ENCODE peak calls at places on chromosomes 2 and 18, in eight cellular contexts. S is ovary, A is PC-3, X is fibroblast of mammary gland, J is GM12865, V is endothelial cell, G is fibroblast of the aortic adventitia, H is progenitor cell of endocrine pancreas. Q is an unnamed sample.

GRCh38 chr2:234305846-234306245 is 191.0 kb downstream of the ARL4C start:
- DNase-seq in S (no peak), A (peak), X (no peak), J (no peak), V (no peak), G (peak), H (no peak), Q (peak)

GRCh38 chr2:221568299-221568698 is 3.8 kb downstream of the EPHA4 start:
- DNase-seq in S (no peak), A (no peak), X (no peak), J (no peak), V (no peak), G (no peak), H (no peak), Q (no peak)

GRCh38 chr18:59799383-59800015 is 100.3 kb upstream of the PMAIP1 start:
- DNase-seq in S (no peak), A (no peak), X (peak), J (no peak), V (no peak), G (peak), H (no peak), Q (no peak)

GRCh38 chr2:233402346-233402745 is 48.1 kb downstream of the DGKD start:
- DNase-seq in S (no peak), A (no peak), X (no peak), J (no peak), V (no peak), G (no peak), H (no peak), Q (no peak)

GRCh38 chr2:227031379-227031778 is 132.6 kb downstream of the COL4A4 start:
- DNase-seq in S (no peak), A (no peak), X (no peak), J (no peak), V (no peak), G (no peak), H (no peak), Q (no peak)

GRCh38 chr2:126661702-126662465 is 5.9 kb downstream of the GYPC start:
- DNase-seq in S (no peak), A (no peak), X (no peak), J (peak), V (no peak), G (no peak), H (no peak), Q (no peak)

GRCh38 chr2:175883586-175884194 is 118.4 kb downstream of the LNPK start:
- DNase-seq in S (no peak), A (no peak), X (no peak), J (no peak), V (no peak), G (no peak), H (no peak), Q (no peak)

GRCh38 chr2:36677386-36677785 is 19.1 kb upstream of the VIT start:
- DNase-seq in S (no peak), A (no peak), X (no peak), J (no peak), V (no peak), G (no peak), H (no peak), Q (no peak)

GRCh38 chr2:170713280-170714155 is 1.6 kb upstream of the SP5 start:
- DNase-seq in S (no peak), A (no peak), X (no peak), J (no peak), V (peak), G (no peak), H (no peak), Q (no peak)

GRCh38 chr2:157447031-157447430 is 3.1 kb upstream of the CYTIP start:
- DNase-seq in S (no peak), A (no peak), X (no peak), J (no peak), V (no peak), G (no peak), H (no peak), Q (no peak)

GRCh38 chr2:187594801-187595200 is 40.6 kb upstream of the TFPI start:
- DNase-seq in S (no peak), A (no peak), X (no peak), J (no peak), V (no peak), G (peak), H (no peak), Q (no peak)
- TF ChIP-seq CTCF in S (no peak), A (peak), X (no peak), J (no peak), V (no peak), G (no peak), H (peak), Q (peak)

DNA sequence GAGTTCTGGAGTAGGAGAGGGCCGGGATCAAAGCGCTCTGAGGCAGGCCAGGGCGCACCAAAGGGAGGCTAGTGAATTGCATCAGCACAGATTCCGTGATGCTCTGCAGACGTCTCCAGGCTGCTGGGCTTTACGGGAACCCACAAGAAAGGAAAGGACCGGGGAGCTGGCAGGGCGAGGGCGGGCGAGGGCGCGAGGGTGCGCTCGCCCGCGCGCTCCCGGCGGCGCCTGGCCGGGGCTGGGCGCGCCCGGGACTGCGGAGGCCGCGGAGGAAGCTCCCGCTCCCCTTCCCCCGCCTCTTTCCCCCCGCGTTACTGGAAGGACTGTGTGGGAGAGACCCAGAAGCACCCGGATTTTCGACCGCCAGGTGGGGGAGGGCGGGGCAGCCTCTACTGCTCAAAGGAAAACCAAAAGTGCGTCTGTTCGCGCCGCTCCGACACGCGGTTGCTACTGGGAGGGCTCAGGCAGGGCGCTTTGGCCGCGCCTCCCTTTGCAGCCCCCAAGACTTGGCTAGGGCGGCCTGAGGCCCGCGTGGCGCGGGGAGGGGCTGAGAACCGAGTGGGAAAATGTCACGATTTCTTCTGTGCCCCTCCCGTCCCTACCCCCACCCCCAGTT is 2.3 kb upstream of the FOSL2 start:
- DNase-seq in S (peak), A (peak), X (peak), J (peak), V (peak), G (peak), H (peak), Q (peak)
- TF ChIP-seq CTCF in S (peak), A (no peak), X (peak), J (no peak), V (no peak), G (peak), H (no peak), Q (peak)

GRCh38 chr2:20625920-20626697 is 24.8 kb downstream of the HS1BP3 start:
- DNase-seq in S (no peak), A (no peak), X (peak), J (no peak), V (no peak), G (peak), H (no peak), Q (no peak)
- TF ChIP-seq CTCF in S (no peak), A (no peak), X (no peak), J (no peak), V (no peak), G (peak), H (no peak), Q (no peak)

DNA sequence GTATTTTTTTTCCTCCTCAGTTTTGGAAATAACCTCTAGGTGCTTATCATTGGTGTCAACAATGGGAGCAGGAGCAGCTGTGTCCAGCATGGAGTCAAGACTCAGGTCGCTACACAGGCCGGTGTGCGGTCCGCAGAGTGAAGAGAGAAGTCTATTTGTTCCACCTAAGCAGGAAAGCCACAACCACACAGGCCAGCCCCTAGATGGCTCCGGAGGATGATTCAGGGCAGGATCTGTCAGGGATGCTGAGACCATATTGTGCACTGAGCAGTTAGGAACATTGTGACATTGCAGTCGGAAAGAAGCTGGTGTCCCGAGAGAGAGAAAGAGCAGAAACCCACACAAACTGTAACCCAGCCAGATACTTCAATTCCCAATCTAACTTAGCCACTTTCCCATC is 136.9 kb downstream of the GAREM1 start:
- DNase-seq in S (no peak), A (peak), X (peak), J (no peak), V (no peak), G (no peak), H (no peak), Q (no peak)
- TF ChIP-seq CTCF in S (no peak), A (peak), X (peak), J (no peak), V (no peak), G (no peak), H (no peak), Q (no peak)

DNA sequence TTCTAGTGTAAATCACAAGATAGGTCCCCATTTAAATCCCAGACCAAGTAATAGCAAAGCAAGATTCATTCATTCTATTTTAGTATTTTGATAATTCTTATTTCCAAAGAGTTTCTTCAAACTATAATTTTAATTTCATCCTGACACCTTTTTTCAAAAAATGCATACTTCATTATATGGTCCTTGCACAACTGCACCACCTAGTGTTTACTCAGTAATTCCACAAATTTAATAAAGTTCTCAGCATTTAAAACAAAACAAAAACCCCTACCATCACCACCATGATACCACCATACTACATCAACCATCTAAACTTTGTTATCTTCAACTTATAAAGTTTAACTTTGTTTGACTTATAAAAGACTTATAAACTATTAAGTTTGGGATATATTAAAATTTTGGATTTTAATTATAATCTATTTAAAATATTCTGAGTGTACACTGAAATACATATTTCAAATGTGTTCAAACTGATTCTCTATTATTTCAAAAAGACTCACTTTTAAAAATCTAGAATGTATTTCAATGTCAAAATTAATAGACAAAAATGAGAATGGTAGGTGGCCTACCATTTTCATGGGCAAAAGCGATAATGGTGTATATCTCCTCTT is 44.2 kb downstream of the WDPCP start:
- DNase-seq in S (no peak), A (peak), X (peak), J (peak), V (no peak), G (peak), H (no peak), Q (no peak)
- TF ChIP-seq CTCF in S (no peak), A (peak), X (peak), J (peak), V (peak), G (peak), H (peak), Q (peak)